ENCODE peak calls at places on chromosomes 4 and X, in five cellular contexts. Z is hepatocyte, P is GM23248, S is GM23338, E is MM.1S. Q is an unnamed sample.

GRCh38 chrX:40154229-40154852 is 56.6 kb upstream of the BCOR start:
- DNase-seq in Z (peak), S (peak), P (peak), E (no peak), Q (no peak)

GRCh38 chr4:101346312-101346561 is 1.1 kb downstream of the PPP3CA start:
- DNase-seq in E (no peak), Z (no peak), P (no peak), S (no peak), Q (no peak)

GRCh38 chr4:74217365-74217764 is 59.4 kb downstream of the MTHFD2L start:
- DNase-seq in P (no peak), E (no peak), Z (no peak), S (no peak), Q (no peak)

GRCh38 chr4:98779021-98779420 is 120.6 kb upstream of the TSPAN5 start:
- DNase-seq in Z (no peak), E (no peak), S (no peak), P (no peak), Q (no peak)

GRCh38 chr4:1534076-1534872 is 128.0 kb upstream of the NKX1-1 start:
- DNase-seq in S (no peak), P (no peak), Z (no peak), E (no peak), Q (no peak)

GRCh38 chr4:142128529-142128928 is 492.1 kb downstream of the IL15 start:
- DNase-seq in E (no peak), P (peak), S (peak), Z (peak), Q (no peak)

GRCh38 chr4:48047421-48047844 is 30.9 kb downstream of the NIPAL1 start:
- DNase-seq in E (peak), Z (no peak), S (no peak), P (no peak), Q (no peak)

GRCh38 chr4:39699676-39700409 is 1.9 kb downstream of the UBE2K start:
- DNase-seq in S (no peak), E (peak), Z (no peak), P (peak), Q (peak)

GRCh38 chr4:101331017-101331416 is 16.3 kb downstream of the PPP3CA start:
- DNase-seq in E (no peak), P (peak), Z (no peak), S (no peak), Q (no peak)

GRCh38 chr4:845233-845835 is 19.4 kb upstream of the CPLX1 start:
- DNase-seq in Z (no peak), E (no peak), P (peak), S (no peak), Q (no peak)

GRCh38 chrX:47687249-47687648 is 28.3 kb upstream of the UXT start:
- DNase-seq in Z (no peak), E (no peak), S (no peak), P (no peak), Q (peak)

GRCh38 chr4:54861201-54861600 is 203.4 kb downstream of the KIT start:
- DNase-seq in P (no peak), E (no peak), Z (no peak), S (no peak), Q (no peak)

GRCh38 chr4:169345207-169345788 is 74.5 kb upstream of the SH3RF1 start:
- DNase-seq in E (no peak), P (peak), Z (no peak), S (no peak), Q (peak)

GRCh38 chrX:21985332-21985777 is 44.8 kb downstream of the SMS start:
- DNase-seq in P (peak), E (peak), Z (peak), S (peak), Q (peak)

GRCh38 chrX:68681443-68681941 is 34.0 kb downstream of the STARD8 start:
- DNase-seq in P (peak), E (no peak), Z (no peak), S (no peak), Q (no peak)

GRCh38 chr4:40910706-40911105 is 161.0 kb downstream of the NSUN7 start:
- DNase-seq in P (no peak), Z (no peak), E (no peak), S (no peak), Q (no peak)

GRCh38 chr4:183130328-183131155 is 31.5 kb downstream of the WWC2 start:
- DNase-seq in S (no peak), Z (no peak), E (no peak), P (peak), Q (peak)

GRCh38 chrX:103446665-103447302 is 70.4 kb downstream of the BEX3 start:
- DNase-seq in Z (peak), P (peak), E (no peak), S (peak), Q (peak)
- H3K27ac ChIP-seq in Z (peak), P (no peak), E (no peak), S (peak), Q (no peak)

DNA sequence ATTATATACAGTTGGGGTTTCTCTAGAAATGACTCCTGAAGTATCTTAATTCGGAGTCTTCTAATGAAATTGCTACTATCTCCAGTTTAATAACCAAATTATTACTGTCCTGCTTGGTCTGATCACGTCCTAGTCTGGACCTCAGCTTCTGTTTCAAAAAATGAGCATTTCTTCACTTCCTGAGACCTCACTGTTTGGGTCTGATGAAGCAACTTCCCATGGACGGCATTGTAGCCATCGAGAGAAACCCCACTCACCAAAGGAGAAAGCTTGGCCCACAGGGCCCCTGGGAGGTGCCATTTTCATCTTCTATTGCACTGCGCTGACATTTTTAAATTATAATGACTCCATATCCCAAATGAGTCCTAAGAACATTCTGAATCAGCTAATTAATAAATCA is 178.0 kb downstream of the MGST2 start:
- DNase-seq in P (no peak), E (no peak), Z (no peak), S (no peak), Q (no peak)
- H2AFZ ChIP-seq in P (no peak), E (no peak), Z (no peak), S (no peak), Q (no peak)

DNA sequence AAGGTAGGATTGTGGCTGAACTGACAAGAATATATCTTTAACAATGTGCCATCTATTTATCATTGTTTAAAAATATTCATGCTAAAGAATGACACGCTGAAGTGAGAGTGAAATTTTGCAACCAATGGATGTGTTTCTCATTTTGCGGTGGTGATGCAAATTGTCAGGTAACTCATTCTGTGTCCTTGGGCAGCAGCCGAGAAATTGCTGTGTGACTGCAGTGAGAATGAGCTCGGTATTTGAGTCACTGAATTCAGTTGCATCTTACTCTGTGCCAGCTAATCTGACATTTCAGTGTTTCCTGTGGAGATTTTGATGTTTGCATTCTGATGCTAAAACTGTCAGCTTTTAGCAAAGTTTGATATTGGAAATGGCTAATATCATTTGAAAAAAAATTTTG is 28.1 kb downstream of the MCUB start:
- DNase-seq in P (peak), S (no peak), Z (no peak), E (no peak), Q (no peak)
- H3K4me2 ChIP-seq in P (no peak), S (no peak), Z (no peak), E (no peak), Q (no peak)

GRCh38 chr4:148425327-148426110 is 16.7 kb downstream of the NR3C2 start:
- DNase-seq in E (no peak), S (peak), Z (no peak), P (no peak), Q (no peak)
- H3K27ac ChIP-seq in E (no peak), S (no peak), Z (no peak), P (no peak), Q (no peak)

GRCh38 chr4:104625706-104626105 is 131.0 kb upstream of the CXXC4 start:
- DNase-seq in P (no peak), Z (no peak), E (no peak), S (no peak), Q (no peak)

GRCh38 chr4:104631000-104631399 is 136.3 kb upstream of the CXXC4 start:
- DNase-seq in P (no peak), Z (no peak), E (no peak), S (no peak), Q (no peak)

DNA sequence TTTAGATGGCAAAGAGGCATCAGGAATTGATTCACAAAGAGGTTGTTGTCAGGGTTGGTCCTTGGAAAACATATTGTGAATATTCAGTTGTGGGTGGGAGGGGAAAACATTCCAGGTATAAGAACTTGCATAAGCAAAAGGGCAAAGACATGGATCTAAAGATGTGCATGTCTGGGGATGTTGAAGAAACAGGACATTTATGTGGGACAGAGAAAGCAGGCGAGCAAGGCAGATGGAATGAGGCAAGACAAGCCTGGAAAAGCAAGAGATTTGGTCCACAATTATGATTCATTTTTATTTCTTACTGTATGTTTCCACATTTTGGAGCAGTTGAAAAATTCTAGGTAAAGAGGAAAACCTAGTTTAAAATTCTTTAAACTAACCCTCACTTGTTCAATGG is 134.9 kb upstream of the CXXC4 start:
- DNase-seq in P (no peak), E (no peak), S (no peak), Z (no peak), Q (no peak)
- H2AFZ ChIP-seq in P (no peak), E (no peak), S (no peak), Z (no peak), Q (no peak)

GRCh38 chr4:6354626-6355025 is 85.0 kb downstream of the WFS1 start:
- DNase-seq in E (no peak), Z (no peak), S (no peak), P (no peak), Q (no peak)

GRCh38 chr4:6356076-6356560 is 86.5 kb downstream of the WFS1 start:
- DNase-seq in S (no peak), Z (no peak), E (no peak), P (no peak), Q (no peak)

GRCh38 chr4:6357476-6357875 is 87.8 kb downstream of the WFS1 start:
- DNase-seq in Z (no peak), S (no peak), P (no peak), E (no peak), Q (no peak)

GRCh38 chr4:6354119-6354518 is 84.5 kb downstream of the WFS1 start:
- DNase-seq in P (no peak), Z (no peak), E (no peak), S (no peak), Q (no peak)

GRCh38 chr4:6355052-6355451 is 85.4 kb downstream of the WFS1 start:
- DNase-seq in Z (no peak), P (no peak), S (no peak), E (no peak), Q (no peak)
- H3K4me2 ChIP-seq in Z (no peak), P (no peak), S (no peak), E (no peak), Q (no peak)

GRCh38 chr4:16227462-16227868 is 1.2 kb upstream of the TAPT1 start:
- DNase-seq in Z (peak), P (peak), E (peak), S (peak), Q (no peak)
- H3K27ac ChIP-seq in Z (peak), P (peak), E (no peak), S (peak), Q (peak)

DNA sequence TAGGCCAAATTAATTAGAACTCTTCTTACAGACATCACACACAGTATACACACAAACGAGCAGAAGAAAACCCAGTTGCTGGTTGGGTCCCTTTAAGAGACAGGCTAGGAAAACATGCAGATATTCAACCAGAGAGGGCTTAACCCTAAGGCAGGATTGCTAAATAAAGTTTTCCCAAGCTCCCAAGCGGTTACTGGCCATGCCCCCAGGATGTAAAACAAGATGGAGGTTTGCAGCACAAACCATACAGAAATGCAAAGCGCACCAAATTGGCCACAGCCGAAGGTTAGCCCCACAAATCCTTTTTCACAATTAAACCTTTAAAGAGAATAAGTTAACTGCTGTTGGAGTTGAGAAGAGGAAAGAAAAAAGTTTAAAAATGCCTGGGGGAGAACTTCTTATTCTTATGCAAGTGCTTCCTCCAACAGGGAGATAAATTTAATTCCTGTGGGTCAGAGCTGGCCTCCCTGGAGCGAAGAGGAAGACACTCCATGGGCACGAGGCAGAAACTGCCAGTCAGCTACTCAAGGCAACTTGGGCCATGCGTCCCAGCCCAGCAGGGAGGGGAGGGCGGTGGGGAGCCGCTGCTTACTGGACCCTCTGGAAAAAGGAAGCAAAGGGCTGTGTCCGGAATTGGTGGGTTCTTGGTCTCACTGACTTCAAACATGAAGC is 167.6 kb upstream of the ARSJ start:
- DNase-seq in P (no peak), E (no peak), Z (no peak), S (no peak), Q (no peak)
- H2AFZ ChIP-seq in P (no peak), E (no peak), Z (no peak), S (peak), Q (no peak)

Q was measured in PC-9.